ENCODE peak calls at places on chromosomes 2 and 18, in six cellular contexts. V is fibroblast of lung, W is choroid plexus epithelial cell, Y is A549, B is adrenal gland, S is astrocyte of the spinal cord. A is an unnamed sample.

GRCh38 chr2:222756362-222756831 is 84.9 kb downstream of the MOGAT1 start:
- DNase-seq in V (no peak), W (peak; percentile 9), Y (no peak), B (no peak), S (no peak), A (no peak)

GRCh38 chr2:127179756-127180155 is 40.3 kb downstream of the CYP27C1 start:
- DNase-seq in V (no peak), W (peak; percentile 34), Y (no peak), B (no peak), S (no peak), A (no peak)

GRCh38 chr2:166413255-166413654 is 37.5 kb upstream of the SCN9A start:
- DNase-seq in V (no peak), W (peak; percentile 14), Y (no peak), B (no peak), S (no peak), A (no peak)

GRCh38 chr2:63440612-63441011 is 147.7 kb downstream of the WDPCP start:
- DNase-seq in V (peak; percentile 18), W (peak; percentile 68), Y (no peak), B (no peak), S (no peak), A (no peak)

GRCh38 chr2:95374916-95375471 is 27.5 kb upstream of the FAHD2A start:
- DNase-seq in V (peak; percentile 25), W (no peak), Y (no peak), B (peak; percentile 10), S (peak; percentile 5), A (no peak)

GRCh38 chr2:233386382-233387041 is 32.2 kb downstream of the DGKD start:
- DNase-seq in V (peak; percentile 83), W (peak; percentile 58), Y (peak; percentile 79), B (no peak), S (peak; percentile 47), A (peak; percentile 71)

GRCh38 chr18:21366896-21367295 is 124.9 kb downstream of the GREB1L start:
- DNase-seq in V (no peak), W (no peak), Y (no peak), B (no peak), S (no peak), A (no peak)

GRCh38 chr2:101974663-101975062 is 17.1 kb upstream of the IL1R2 start:
- DNase-seq in V (peak; percentile 89), W (peak; percentile 49), Y (no peak), B (no peak), S (peak; percentile 37), A (no peak)

GRCh38 chr18:58321986-58322385 is 278.0 kb downstream of the NEDD4L start:
- DNase-seq in V (peak; percentile 87), W (peak; percentile 70), Y (peak; percentile 75), B (peak; percentile 86), S (peak; percentile 74), A (peak; percentile 85)

GRCh38 chr2:48589170-48589767 is 28.4 kb upstream of the GTF2A1L start:
- DNase-seq in V (peak; percentile 65), W (peak; percentile 70), Y (peak; percentile 54), B (peak; percentile 21), S (peak; percentile 53), A (peak; percentile 48)

A was measured in renal cortical epithelial cell.